ENCODE peak calls at places on chromosomes 16 and 17, in ten cellular contexts. H is stimulated activated CD8-positive, alpha-beta memory T cell treated with anti-CD3 and anti-CD28 coated beads, Interleukin-12 subunit alpha, Interleukin-12 subunit beta, amount 100 ng/mL, for 4 hours; B is bronchial epithelial cell; E is Right ventricle myocardium inferior; Y is left lung; Z is nucleus accumbens; W is body of pancreas; V is non-pigmented ciliary epithelial cell; S is skeletal muscle cell; X is stimulated activated CD4-positive, alpha-beta T cell treated with anti-CD3 and anti-CD28 coated beads, Interleukin-12 subunit alpha, Interleukin-12 subunit beta, amount 100 ng/mL, for 4 hours. R is an unnamed sample.

GRCh38 chr16:22232277-22233049 is 26.4 kb downstream of the EEF2K start:
- DNase-seq in B (peak; percentile 79), E (no peak), V (no peak), W (peak; percentile 91), S (no peak), Y (no peak), X (peak; percentile 17), H (no peak), Z (no peak), R (no peak)

GRCh38 chr16:82027629-82028035 is 7.4 kb upstream of the HSD17B2 start:
- DNase-seq in H (no peak), Z (no peak), S (no peak), E (no peak), Y (no peak), W (no peak), X (no peak), B (peak; percentile 82), V (no peak), R (no peak)

GRCh38 chr17:4931974-4932373 is at the start of gene GP1BA:
- DNase-seq in Y (peak; percentile 37), X (no peak), B (no peak), W (no peak), Z (no peak), H (no peak), E (no peak), V (no peak), S (no peak), R (no peak)

GRCh38 chr17:48335858-48336500 is 94.0 kb downstream of the SKAP1 start:
- DNase-seq in W (no peak), X (no peak), S (no peak), H (no peak), V (peak; percentile 15), Z (no peak), B (peak; percentile 61), E (no peak), Y (no peak), R (no peak)

GRCh38 chr17:1002771-1003555 is 6.0 kb downstream of the TIMM22 start:
- DNase-seq in Z (peak; percentile 69), X (no peak), H (no peak), S (no peak), Y (no peak), V (no peak), E (no peak), B (no peak), W (no peak), R (no peak)

GRCh38 chr17:50063516-50064252 is 7.8 kb downstream of the ITGA3 start:
- DNase-seq in Z (no peak), E (peak; percentile 27), V (no peak), W (no peak), Y (no peak), S (no peak), X (no peak), B (peak; percentile 66), H (no peak), R (no peak)

GRCh38 chr17:76276461-76277299 is 11.5 kb downstream of the UBALD2 start:
- DNase-seq in V (no peak), H (no peak), Z (no peak), X (no peak), W (no peak), Y (no peak), B (peak; percentile 42), S (no peak), E (peak; percentile 34), R (no peak)

GRCh38 chr16:85104821-85105391 is 7.4 kb downstream of the CIBAR2 start:
- DNase-seq in E (peak; percentile 67), Y (no peak), V (no peak), W (no peak), X (no peak), H (peak; percentile 8), B (no peak), Z (peak; percentile 29), S (no peak), R (no peak)

GRCh38 chr17:8002646-8003593 is 505 bp downstream of the GUCY2D start:
- DNase-seq in E (no peak), H (no peak), B (no peak), Z (no peak), S (no peak), V (no peak), W (no peak), X (no peak), Y (peak; percentile 79), R (no peak)

GRCh38 chr16:64654137-64654652 is 467.7 kb downstream of the CDH11 start:
- DNase-seq in H (no peak), Z (no peak), X (no peak), W (no peak), Y (no peak), B (no peak), V (no peak), S (peak; percentile 1), E (no peak), R (no peak)

GRCh38 chr16:66270333-66270927 is 96.1 kb upstream of the CDH5 start:
- DNase-seq in S (no peak), V (no peak), E (peak; percentile 89), H (peak; percentile 17), B (no peak), Z (peak; percentile 74), W (peak; percentile 41), Y (peak; percentile 96), X (peak; percentile 62), R (peak; percentile 82)

GRCh38 chr16:12205378-12205777 is 228.8 kb downstream of the SNX29 start:
- DNase-seq in H (no peak), S (no peak), V (no peak), B (no peak), W (no peak), Z (no peak), Y (no peak), X (no peak), E (no peak), R (no peak)

GRCh38 chr16:11966173-11966572 is 1.2 kb downstream of the TNFRSF17 start:
- DNase-seq in W (no peak), Y (no peak), B (no peak), E (no peak), H (no peak), Z (no peak), V (no peak), S (no peak), X (no peak), R (no peak)

GRCh38 chr17:42387221-42387657 is 1.0 kb downstream of the STAT3 start:
- DNase-seq in S (no peak), Z (no peak), H (no peak), W (no peak), V (no peak), E (no peak), B (peak; percentile 68), X (no peak), Y (no peak), R (no peak)

GRCh38 chr16:82627811-82628339 is 1.1 kb downstream of the CDH13 start:
- DNase-seq in E (no peak), H (no peak), S (no peak), Z (peak; percentile 5), X (no peak), B (peak; percentile 79), W (no peak), Y (peak; percentile 73), V (no peak), R (peak; percentile 53)

GRCh38 chr16:86534779-86535605 is 20.0 kb downstream of the MTHFSD start:
- DNase-seq in E (no peak), Z (peak; percentile 72), X (no peak), V (no peak), W (no peak), S (no peak), Y (peak; percentile 37), H (no peak), B (no peak), R (no peak)

GRCh38 chr17:8161289-8162231 is 1.2 kb downstream of the VAMP2 start:
- DNase-seq in X (no peak), V (no peak), Y (peak; percentile 66), B (no peak), H (no peak), W (no peak), E (peak; percentile 62), Z (no peak), S (no peak), R (no peak)

GRCh38 chr16:84718-85452 is 6.9 kb downstream of the MPG start:
- DNase-seq in V (peak; percentile 83), Z (peak; percentile 57), B (peak; percentile 81), W (peak; percentile 42), X (peak; percentile 39), E (no peak), Y (no peak), S (peak; percentile 89), H (peak; percentile 46), R (no peak)

GRCh38 chr16:87178177-87178863 is 138.9 kb downstream of the C16orf95 start:
- DNase-seq in V (no peak), B (no peak), E (no peak), Z (no peak), W (no peak), X (no peak), S (no peak), H (no peak), Y (no peak), R (no peak)

GRCh38 chr17:50051082-50051576 is 4.8 kb upstream of the ITGA3 start:
- DNase-seq in W (peak; percentile 72), S (no peak), X (peak; percentile 50), H (peak; percentile 47), B (peak; percentile 91), Z (no peak), Y (peak; percentile 87), E (peak; percentile 31), V (no peak), R (no peak)

GRCh38 chr16:78844682-78845081 is 745.2 kb downstream of the WWOX start:
- DNase-seq in Y (no peak), S (no peak), X (no peak), W (no peak), V (no peak), Z (no peak), B (no peak), E (peak; percentile 71), H (no peak), R (peak; percentile 37)

GRCh38 chr17:34236341-34236892 is 18.7 kb upstream of the CCL2 start:
- DNase-seq in S (no peak), W (no peak), H (no peak), V (no peak), B (no peak), Y (no peak), X (no peak), E (no peak), Z (no peak), R (no peak)

GRCh38 chr17:4998666-4999428 is 1.1 kb downstream of the KIF1C start:
- DNase-seq in H (no peak), Y (no peak), Z (no peak), E (no peak), S (no peak), B (no peak), W (peak; percentile 46), V (no peak), X (no peak), R (no peak)

GRCh38 chr17:67221062-67221998 is 23.7 kb downstream of the HELZ start:
- DNase-seq in X (no peak), Z (peak; percentile 12), Y (no peak), H (no peak), V (no peak), S (no peak), E (no peak), W (no peak), B (peak; percentile 54), R (no peak)

GRCh38 chr17:36728030-36728991 is 126.9 kb downstream of the MRM1 start:
- DNase-seq in S (no peak), Y (no peak), V (no peak), H (no peak), X (peak; percentile 31), B (no peak), Z (no peak), E (no peak), W (no peak), R (no peak)

GRCh38 chr16:19127674-19128131 is 13.9 kb downstream of the ITPRIPL2 start:
- DNase-seq in B (no peak), V (no peak), E (no peak), Y (no peak), S (no peak), Z (no peak), W (no peak), X (no peak), H (no peak), R (no peak)

R was measured in heart right ventricle.